ENCODE peak calls at places on chromosomes 7 and 10, in five cellular contexts. X is choroid plexus epithelial cell, N is right lobe of liver, A is progenitor cell of endocrine pancreas, B is AG09309. W is an unnamed sample.

GRCh38 chr7:135620980-135621850 is 41.1 kb upstream of the STMP1 start:
- DNase-seq in B (peak; percentile 80), X (peak; percentile 94), A (no peak), N (no peak), W (peak; percentile 27)

GRCh38 chr7:2530076-2530967 is 10.7 kb downstream of the LFNG start:
- DNase-seq in X (no peak), N (no peak), A (no peak), B (no peak), W (peak; percentile 4)

GRCh38 chr7:98058186-98058585 is 48.5 kb upstream of the LMTK2 start:
- DNase-seq in X (no peak), B (no peak), A (no peak), N (no peak), W (no peak)

GRCh38 chr7:38482521-38482920 is 148.7 kb downstream of the AMPH start:
- DNase-seq in B (no peak), A (no peak), N (no peak), X (no peak), W (no peak)

GRCh38 chr7:85094046-85094720 is 92.7 kb downstream of the SEMA3D start:
- DNase-seq in N (no peak), A (no peak), X (peak; percentile 52), B (no peak), W (no peak)

GRCh38 chr7:23474098-23474828 is 4.0 kb upstream of the IGF2BP3 start:
- DNase-seq in B (peak; percentile 27), X (peak; percentile 98), A (peak; percentile 93), N (peak; percentile 73), W (peak; percentile 95)

GRCh38 chr7:55092186-55092976 is 73.6 kb downstream of the EGFR start:
- DNase-seq in N (no peak), B (no peak), X (no peak), A (no peak), W (no peak)

GRCh38 chr10:101071266-101071884 is 9.6 kb downstream of the KAZALD1 start:
- DNase-seq in B (no peak), X (peak; percentile 21), A (no peak), N (no peak), W (no peak)

GRCh38 chr10:114600067-114600466 is 58.0 kb downstream of the ABLIM1 start:
- DNase-seq in A (no peak), N (no peak), B (no peak), X (no peak), W (no peak)

GRCh38 chr7:149748223-149748874 is 25.0 kb downstream of the ZNF467 start:
- DNase-seq in B (no peak), A (no peak), N (no peak), X (no peak), W (no peak)

GRCh38 chr7:7843972-7844371 is 124.6 kb upstream of the GLCCI1 start:
- DNase-seq in B (no peak), X (no peak), N (no peak), A (no peak), W (no peak)

GRCh38 chr7:158128572-158128971 is 459.1 kb downstream of the PTPRN2 start:
- DNase-seq in A (no peak), B (no peak), X (no peak), N (no peak), W (no peak)

GRCh38 chr10:97311106-97311615 is 7.9 kb upstream of the FRAT1 start:
- DNase-seq in X (no peak), A (no peak), N (no peak), B (no peak), W (no peak)

GRCh38 chr10:33157108-33157507 is 177.4 kb downstream of the NRP1 start:
- DNase-seq in N (no peak), B (peak; percentile 46), X (peak; percentile 74), A (no peak), W (no peak)

GRCh38 chr7:81484266-81484665 is 285.6 kb downstream of the HGF start:
- DNase-seq in B (peak; percentile 90), N (no peak), A (no peak), X (peak; percentile 91), W (peak; percentile 24)

GRCh38 chr7:27109533-27110162 is 7.2 kb upstream of the HOXA2 start:
- DNase-seq in B (no peak), X (no peak), N (no peak), A (no peak), W (no peak)

GRCh38 chr7:7881581-7881980 is 87.0 kb upstream of the GLCCI1 start:
- DNase-seq in N (no peak), B (no peak), A (no peak), X (no peak), W (no peak)

GRCh38 chr7:121163699-121164098 is 165.1 kb upstream of the WNT16 start:
- DNase-seq in X (peak; percentile 37), N (no peak), A (no peak), B (no peak), W (no peak)

GRCh38 chr7:113710310-113711106 is 208.3 kb downstream of the PPP1R3A start:
- DNase-seq in X (peak; percentile 95), A (peak; percentile 19), B (peak; percentile 59), N (no peak), W (peak; percentile 75)

GRCh38 chr7:134771889-134772288 is 7.5 kb upstream of the CALD1 start:
- DNase-seq in X (no peak), A (no peak), N (no peak), B (no peak), W (no peak)

GRCh38 chr7:158572000-158572828 is 15.4 kb downstream of the PTPRN2 start:
- DNase-seq in B (no peak), A (no peak), N (no peak), X (peak; percentile 45), W (no peak)

GRCh38 chr7:141003172-141004080 is 11.3 kb downstream of the MRPS33 start:
- DNase-seq in N (peak; percentile 51), B (no peak), A (no peak), X (no peak), W (no peak)

GRCh38 chr7:108000875-108001758 is 1.8 kb downstream of the LAMB1 start:
- DNase-seq in N (peak; percentile 50), A (peak; percentile 13), X (peak; percentile 56), B (no peak), W (peak; percentile 83)

GRCh38 chr10:99619090-99619800 is 994 bp downstream of the SLC25A28 start:
- DNase-seq in A (no peak), X (peak; percentile 26), B (no peak), N (no peak), W (no peak)

GRCh38 chr10:106898441-106898840 is 266.1 kb downstream of the SORCS1 start:
- DNase-seq in B (no peak), N (no peak), A (no peak), X (no peak), W (no peak)

GRCh38 chr7:14219125-14219524 is 229.7 kb upstream of the ETV1 start:
- DNase-seq in N (no peak), X (peak; percentile 52), B (no peak), A (no peak), W (no peak)

GRCh38 chr10:3159160-3159559 is 13.4 kb downstream of the PITRM1 start:
- DNase-seq in N (no peak), B (no peak), A (no peak), X (no peak), W (no peak)

GRCh38 chr10:3165196-3165595 is 7.4 kb downstream of the PITRM1 start:
- DNase-seq in X (no peak), B (no peak), A (no peak), N (no peak), W (no peak)

GRCh38 chr10:3163879-3164278 is 8.7 kb downstream of the PITRM1 start:
- DNase-seq in A (no peak), B (no peak), N (no peak), X (no peak), W (no peak)

GRCh38 chr10:3166496-3167290 is 5.9 kb downstream of the PITRM1 start:
- DNase-seq in X (no peak), A (no peak), N (no peak), B (no peak), W (no peak)

DNA sequence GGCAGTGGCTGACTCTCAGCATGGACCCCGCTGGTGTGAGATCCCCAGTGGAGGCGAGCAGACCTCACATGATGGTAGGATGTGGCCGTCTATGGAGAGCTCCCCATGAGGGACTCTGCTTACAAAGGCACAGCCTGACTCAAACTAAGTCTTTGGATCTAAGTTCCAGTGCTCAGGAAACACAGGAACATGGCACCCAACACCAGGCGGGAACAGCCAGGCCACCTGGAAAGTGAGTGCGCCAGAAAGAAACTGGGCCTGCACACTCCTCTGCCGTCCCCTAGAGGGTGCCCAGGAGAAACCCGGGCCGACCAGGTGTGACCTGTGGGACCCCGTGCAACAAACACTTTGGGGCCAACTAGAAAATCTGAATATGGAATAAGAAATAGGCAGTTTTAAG is 10.0 kb downstream of the PITRM1 start:
- DNase-seq in A (no peak), N (no peak), B (no peak), X (no peak), W (no peak)
- TF ChIP-seq CTCF in A (no peak), N (no peak), B (peak; percentile 32), X (peak; percentile 38), W (peak; percentile 40)

GRCh38 chr7:132607656-132608055 is 31.4 kb upstream of the PLXNA4 start:
- DNase-seq in A (no peak), X (no peak), N (no peak), B (no peak), W (no peak)
- TF ChIP-seq CTCF in A (no peak), X (no peak), N (no peak), B (no peak), W (no peak)

GRCh38 chr7:75727881-75728592 is 10.7 kb downstream of the HIP1 start:
- DNase-seq in N (no peak), A (no peak), B (no peak), X (peak; percentile 78), W (no peak)
- TF ChIP-seq CTCF in N (no peak), A (no peak), B (no peak), X (no peak), W (no peak)

GRCh38 chr7:128906766-128907559 is 3.5 kb downstream of the KCP start:
- DNase-seq in A (no peak), X (no peak), N (no peak), B (no peak), W (no peak)

GRCh38 chr7:128906001-128906765 is 4.3 kb downstream of the KCP start:
- DNase-seq in X (no peak), A (no peak), N (no peak), B (no peak), W (no peak)

GRCh38 chr7:128903621-128904361 is 6.7 kb downstream of the KCP start:
- DNase-seq in N (no peak), B (no peak), X (no peak), A (no peak), W (no peak)

GRCh38 chr7:128902761-128903585 is 7.5 kb downstream of the KCP start:
- DNase-seq in B (no peak), X (peak; percentile 68), A (no peak), N (no peak), W (no peak)

DNA sequence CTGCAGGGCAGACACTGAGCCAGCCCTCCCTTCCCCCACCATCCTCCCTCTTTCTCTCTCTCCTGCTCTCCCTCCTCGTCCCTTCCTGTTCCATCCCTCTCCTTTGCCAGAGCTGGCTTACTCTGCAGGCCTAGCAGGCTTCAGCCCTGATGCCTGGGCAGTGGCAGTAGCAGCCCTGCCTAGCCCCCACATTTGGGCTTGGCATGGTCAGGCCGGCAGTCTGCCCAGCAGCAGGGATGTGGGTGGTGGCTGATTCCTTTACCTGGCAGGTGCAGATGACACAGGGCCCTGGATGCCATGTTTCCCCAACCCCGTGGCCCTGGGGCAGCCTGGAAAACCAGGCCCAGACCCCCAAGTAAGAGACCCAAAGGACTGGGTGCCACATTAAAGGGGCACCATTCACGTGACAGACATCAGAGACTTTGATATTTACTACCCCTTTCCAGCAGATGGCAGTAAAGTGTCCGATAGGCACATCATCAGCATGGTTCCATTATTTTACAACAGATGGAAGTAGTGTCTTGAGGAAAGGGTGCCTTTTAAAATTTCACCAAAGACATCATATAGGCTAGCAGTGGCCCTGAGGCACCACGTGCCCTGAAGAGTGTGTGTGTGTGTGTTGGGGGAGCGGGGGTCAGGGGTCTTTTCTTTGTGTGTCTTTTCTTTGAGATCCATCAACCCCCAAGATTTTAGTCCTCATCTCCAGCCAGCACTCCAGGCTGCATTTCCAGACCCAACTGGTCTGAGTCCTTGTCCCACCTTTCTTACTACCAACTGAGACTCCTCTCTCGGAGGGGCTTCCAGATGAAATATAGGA is 5.9 kb downstream of the KCP start:
- DNase-seq in N (no peak), A (no peak), X (peak; percentile 76), B (no peak), W (no peak)
- TF ChIP-seq CTCF in N (peak; percentile 61), A (peak; percentile 63), X (peak; percentile 69), B (peak; percentile 62), W (peak; percentile 5)

W was measured in endothelial cell.